ENCODE peak calls at places on chromosome 22, in four cellular contexts. X is A549, Q is HepG2, S is K562. R is an unnamed sample.

GRCh38 chr22:24433868-24434471 is 6.6 kb downstream of the ADORA2A start:
- DNase-seq in X (no peak), Q (no peak), S (no peak), R (no peak)

GRCh38 chr22:50025993-50026392 is 13.4 kb upstream of the IL17REL start:
- DNase-seq in X (no peak), Q (no peak), S (no peak), R (no peak)

GRCh38 chr22:44773082-44773481 is 20.7 kb downstream of the ARHGAP8 start:
- DNase-seq in X (no peak), Q (no peak), S (no peak), R (no peak)

GRCh38 chr22:40310081-40310770 is 36.1 kb upstream of the ADSL start:
- DNase-seq in X (no peak), Q (no peak), S (no peak), R (no peak)

GRCh38 chr22:18076060-18076497 is 1.7 kb upstream of the PEX26 start:
- DNase-seq in X (peak; percentile 48), Q (peak; percentile 86), S (peak; percentile 74), R (peak; percentile 31)

GRCh38 chr22:28874816-28875320 is 8.5 kb upstream of the ZNRF3 start:
- DNase-seq in X (no peak), Q (no peak), S (no peak), R (no peak)

GRCh38 chr22:50530280-50530856 is 556 bp upstream of the TYMP start:
- DNase-seq in X (peak; percentile 54), Q (peak; percentile 74), S (no peak), R (peak; percentile 48)

GRCh38 chr22:32255726-32256125 is 579 bp upstream of the SLC5A4 start:
- DNase-seq in X (no peak), Q (no peak), S (no peak), R (no peak)

GRCh38 chr22:44337658-44338004 is 24.9 kb upstream of the SHISAL1 start:
- DNase-seq in X (peak; percentile 38), Q (no peak), S (peak; percentile 27), R (no peak)

DNA sequence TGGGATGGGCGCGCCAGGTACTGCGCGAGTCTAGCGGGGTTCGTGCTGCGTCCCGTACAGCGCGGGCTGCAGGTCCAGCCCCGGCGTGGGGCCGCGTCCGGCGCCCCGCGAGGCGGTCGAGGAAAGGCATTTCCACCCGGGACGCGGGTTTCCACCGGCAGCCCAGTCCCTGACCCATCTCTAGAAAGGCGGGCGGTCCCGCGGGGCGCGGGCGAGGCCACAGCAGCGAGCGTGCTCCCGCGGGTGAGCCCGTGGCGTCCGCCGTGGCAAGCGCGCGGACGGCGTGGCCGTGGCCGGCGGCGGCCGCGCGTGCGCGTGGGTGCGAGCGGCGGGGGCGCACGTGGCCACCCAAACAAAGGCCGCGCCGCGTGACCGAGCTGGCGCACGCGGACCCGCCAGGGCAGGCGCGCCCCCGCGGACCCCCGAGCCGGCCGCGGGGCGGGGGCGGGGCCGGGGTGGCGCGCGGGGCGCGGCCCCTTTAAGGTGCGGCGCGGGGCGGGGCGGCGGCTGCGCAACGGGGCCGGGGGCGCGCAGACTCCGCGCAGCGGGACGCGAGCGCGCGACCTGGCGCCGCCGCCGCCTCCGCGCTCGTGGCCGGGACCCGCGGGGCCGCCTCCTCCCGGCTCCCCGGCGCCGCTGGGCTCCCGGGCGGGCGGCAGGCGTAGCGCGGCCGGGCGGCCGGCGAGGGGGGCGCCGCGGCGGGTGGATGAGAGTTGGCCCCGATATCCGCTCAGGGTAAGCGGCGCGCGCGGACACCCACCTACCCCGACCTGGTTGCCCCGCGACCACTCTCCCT is 39.3 kb upstream of the CELSR1 start:
- DNase-seq in X (peak; percentile 23), Q (no peak), S (peak; percentile 84), R (peak; percentile 43)
- TF ChIP-seq USF2 in X (no peak), Q (no peak), S (no peak), R (peak; percentile 27)

GRCh38 chr22:41772198-41772597 is 28.3 kb upstream of the CCDC134 start:
- DNase-seq in X (no peak), Q (no peak), S (no peak), R (no peak)
- TF ChIP-seq NR3C1 in X (no peak), Q (no peak), S (no peak), R (no peak)

GRCh38 chr22:20537983-20538382 is 30.6 kb downstream of the MED15 start:
- DNase-seq in X (no peak), Q (no peak), S (no peak), R (no peak)
- TF ChIP-seq USF2 in X (no peak), Q (no peak), S (no peak), R (no peak)

DNA sequence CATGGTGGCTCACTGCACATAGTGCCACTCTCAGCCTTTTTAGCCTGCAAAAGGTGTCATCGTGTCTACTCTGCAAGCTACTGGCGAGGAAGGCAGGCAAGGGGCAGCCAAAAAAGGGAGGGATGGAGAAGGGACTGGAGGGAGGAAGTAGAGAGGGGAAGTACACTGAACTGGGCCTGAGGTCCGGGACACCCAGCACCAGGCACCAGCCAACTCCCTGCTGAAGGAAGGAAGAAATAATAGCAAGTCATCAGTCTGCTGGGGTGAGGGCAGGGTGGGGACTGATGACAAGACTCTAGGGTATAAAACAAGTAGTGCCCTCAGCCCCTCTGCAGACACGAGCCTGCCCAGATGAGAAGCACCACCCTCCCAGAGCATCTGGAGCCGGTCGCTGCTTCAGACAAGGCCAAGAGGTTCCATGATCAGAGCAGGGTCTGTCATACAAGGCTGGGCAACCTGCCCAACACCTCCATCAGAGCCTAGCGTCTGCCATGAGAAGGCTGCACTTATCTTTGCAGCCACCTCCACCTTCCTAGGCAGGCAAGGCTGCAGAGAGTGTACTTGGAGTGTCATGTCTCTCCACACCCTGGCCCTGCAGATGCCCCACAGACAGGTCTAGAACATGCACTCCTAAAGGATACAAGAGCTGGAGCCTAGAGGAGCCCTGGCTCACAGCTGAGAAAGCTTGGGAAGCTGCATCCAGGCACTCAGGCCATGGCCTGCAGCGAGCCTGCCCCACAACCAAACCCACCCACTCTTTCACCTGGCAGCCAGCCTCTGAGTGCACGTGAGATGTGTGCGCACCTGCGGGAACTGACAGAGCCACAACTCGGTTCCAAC is 9.0 kb upstream of the COMT start:
- DNase-seq in X (no peak), Q (no peak), S (no peak), R (no peak)
- TF ChIP-seq NR3C1 in X (no peak), Q (no peak), S (no peak), R (no peak)

DNA sequence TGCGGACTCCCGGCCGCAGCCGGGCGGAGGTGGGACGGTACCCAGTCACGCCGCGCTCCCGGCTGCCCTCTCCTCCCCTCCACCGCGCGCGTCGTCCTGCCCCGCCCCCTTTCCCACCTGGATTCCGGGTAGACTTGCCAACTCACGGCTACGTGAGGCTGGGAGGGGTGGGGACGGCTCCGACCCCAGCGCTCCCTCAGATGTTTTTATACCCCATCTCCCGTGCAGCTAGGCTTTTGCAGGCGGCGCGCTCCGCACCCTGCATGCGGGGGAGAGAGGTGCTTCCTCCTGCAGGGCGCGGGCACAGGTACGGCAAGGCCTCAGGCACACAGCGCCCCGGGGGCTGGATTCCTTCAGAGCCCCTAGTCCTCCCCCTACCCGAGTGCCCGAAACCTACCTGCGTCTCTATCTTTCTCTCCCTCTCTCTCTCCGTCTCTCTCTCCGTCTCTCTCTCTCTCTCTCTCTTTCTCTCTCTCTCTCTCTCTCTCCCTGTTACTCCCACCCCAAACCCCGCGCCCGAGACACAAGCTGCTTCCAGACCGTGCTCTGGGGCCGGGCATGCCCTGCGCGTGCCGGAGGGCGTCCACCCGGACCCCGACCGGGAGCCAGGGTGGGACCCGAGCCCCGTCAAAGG is 1.9 kb downstream of the PDGFB start:
- DNase-seq in X (no peak), Q (peak; percentile 60), S (no peak), R (peak; percentile 62)
- TF ChIP-seq USF2 in X (no peak), Q (no peak), S (no peak), R (no peak)

GRCh38 chr22:34878996-34879395 is 187.0 kb upstream of the ISX start:
- DNase-seq in X (no peak), Q (no peak), S (no peak), R (no peak)

GRCh38 chr22:34880667-34881066 is 185.3 kb upstream of the ISX start:
- DNase-seq in X (no peak), Q (no peak), S (no peak), R (no peak)

GRCh38 chr22:34881453-34881852 is 184.5 kb upstream of the ISX start:
- DNase-seq in X (no peak), Q (no peak), S (no peak), R (no peak)

DNA sequence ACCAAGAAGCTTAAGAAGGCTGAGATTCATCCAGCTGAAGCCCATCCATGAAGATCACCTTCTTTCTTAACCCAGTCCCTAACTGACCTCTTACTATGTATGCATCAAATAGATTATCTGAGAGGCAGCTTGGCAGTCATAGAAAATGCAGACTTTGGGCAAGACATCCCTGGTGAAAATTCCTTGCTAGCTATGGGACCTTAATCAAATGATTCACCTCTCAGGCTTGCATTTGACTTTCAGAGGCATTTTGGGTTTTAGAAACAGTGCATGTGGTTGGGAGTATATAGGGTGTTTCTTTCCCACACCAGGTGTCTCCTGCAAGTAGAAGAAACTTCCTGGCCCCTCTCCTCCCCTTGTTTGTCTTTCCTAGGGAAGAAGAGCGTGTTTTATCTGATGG is 188.5 kb upstream of the ISX start:
- DNase-seq in X (no peak), Q (no peak), S (no peak), R (no peak)
- TF ChIP-seq NR3C1 in X (no peak), Q (no peak), S (no peak), R (no peak)

DNA sequence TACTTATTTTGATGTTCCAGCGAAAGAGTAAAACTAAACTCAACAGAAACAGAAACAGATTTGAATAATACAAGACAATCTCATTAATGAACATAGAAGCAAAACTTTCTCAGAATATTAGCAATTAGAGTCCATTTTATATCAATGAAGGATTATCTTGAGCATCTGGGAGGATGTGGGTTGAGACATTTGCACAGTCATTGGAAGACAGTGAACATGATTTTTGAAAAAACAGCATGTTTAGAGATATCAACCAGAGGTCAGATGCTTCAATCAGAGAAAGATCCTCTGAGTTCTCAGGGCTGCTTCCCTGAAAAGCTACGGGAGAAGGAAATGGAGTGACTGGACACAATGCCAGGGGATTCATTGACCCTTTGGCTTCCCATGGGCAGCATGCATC is 35.9 kb upstream of the VPREB1 start:
- DNase-seq in X (no peak), Q (no peak), S (no peak), R (no peak)
- TF ChIP-seq USF2 in X (no peak), Q (no peak), S (no peak), R (no peak)

DNA sequence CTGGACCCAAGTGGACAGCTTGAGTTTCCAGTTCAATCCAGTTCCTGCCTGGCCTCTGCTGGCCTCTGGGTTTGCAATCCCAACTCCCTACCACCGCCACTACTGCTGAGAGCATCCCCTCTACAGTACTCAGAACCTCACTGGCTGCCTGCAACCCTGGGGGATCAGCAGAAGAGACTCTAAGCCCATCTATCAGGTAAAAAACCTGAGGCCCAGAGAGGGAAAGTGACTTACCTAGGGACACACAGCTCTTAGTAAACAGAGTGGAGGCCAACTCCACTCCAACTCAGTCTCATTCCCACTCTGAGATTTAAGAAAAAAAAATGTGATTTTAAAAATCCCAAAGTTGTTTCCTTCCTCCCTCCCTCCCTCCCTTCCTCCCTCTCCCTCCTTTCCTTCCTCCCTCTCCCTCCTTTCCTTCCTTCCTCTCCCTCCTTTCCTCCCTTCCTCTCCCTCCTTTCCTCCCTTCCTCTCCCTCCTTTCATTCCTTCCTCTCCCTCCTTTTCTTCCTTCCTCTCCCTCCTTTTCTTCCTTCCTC is 34.5 kb downstream of the APOL3 start:
- DNase-seq in X (no peak), Q (no peak), S (no peak), R (no peak)
- TF ChIP-seq NR3C1 in X (no peak), Q (no peak), S (no peak), R (no peak)

GRCh38 chr22:37457093-37457893 is 28.9 kb downstream of the MFNG start:
- DNase-seq in X (peak; percentile 70), Q (peak; percentile 60), S (peak; percentile 72), R (peak; percentile 94)
- TF ChIP-seq USF2 in X (no peak), Q (no peak), S (no peak), R (no peak)

R was measured in WTC11.